ENCODE peak calls at places on chromosome 12, in seven cellular contexts. Z is cardiac muscle cell, D is prostate gland, H is K562, O is WERI-Rb-1, Y is heart left ventricle, X is stomach. R is an unnamed sample.

GRCh38 chr12:6960291-6961277 is 9.4 kb downstream of the PTPN6 start:
- DNase-seq in Z (no peak), H (no peak), X (no peak), O (no peak), D (no peak), Y (no peak), R (no peak)

GRCh38 chr12:14931791-14932560 is 6.4 kb downstream of the ERP27 start:
- DNase-seq in Y (no peak), X (no peak), H (no peak), Z (no peak), O (no peak), D (no peak), R (no peak)

GRCh38 chr12:98863167-98863566 is 218.1 kb downstream of the APAF1 start:
- DNase-seq in Y (no peak), X (no peak), O (no peak), D (no peak), Z (peak), H (no peak), R (no peak)

GRCh38 chr12:90520002-90520734 is 434.8 kb downstream of the CCER1 start:
- DNase-seq in O (no peak), Z (no peak), D (no peak), Y (no peak), X (no peak), H (no peak), R (no peak)

GRCh38 chr12:122467983-122468382 is 32.7 kb downstream of the ZCCHC8 start:
- DNase-seq in X (no peak), Z (no peak), O (no peak), Y (no peak), D (peak), H (no peak), R (no peak)

GRCh38 chr12:105331805-105332251 is 1.3 kb downstream of the C12orf75 start:
- DNase-seq in Z (no peak), D (no peak), H (no peak), O (no peak), X (peak), Y (no peak), R (no peak)

GRCh38 chr12:117832459-117833457 is 136.0 kb downstream of the KSR2 start:
- DNase-seq in D (no peak), Z (no peak), H (no peak), Y (no peak), X (no peak), O (no peak), R (no peak)

GRCh38 chr12:103877934-103878510 is 37.0 kb upstream of the NT5DC3 start:
- DNase-seq in D (peak), Y (peak), Z (peak), H (peak), X (peak), O (peak), R (no peak)

GRCh38 chr12:45217846-45218245 is 2.0 kb downstream of the ANO6 start:
- DNase-seq in X (no peak), D (no peak), O (no peak), H (no peak), Y (no peak), Z (no peak), R (no peak)

GRCh38 chr12:65123435-65124063 is 2.4 kb upstream of the WIF1 start:
- DNase-seq in Y (no peak), X (no peak), D (no peak), Z (peak), O (no peak), H (no peak), R (no peak)

GRCh38 chr12:105986779-105987686 is 151.7 kb downstream of the NUAK1 start:
- DNase-seq in H (no peak), X (no peak), Y (no peak), D (no peak), Z (no peak), O (no peak), R (no peak)

GRCh38 chr12:108449478-108449877 is 65.6 kb upstream of the FICD start:
- DNase-seq in H (no peak), D (no peak), Y (no peak), Z (no peak), O (no peak), X (no peak), R (no peak)

DNA sequence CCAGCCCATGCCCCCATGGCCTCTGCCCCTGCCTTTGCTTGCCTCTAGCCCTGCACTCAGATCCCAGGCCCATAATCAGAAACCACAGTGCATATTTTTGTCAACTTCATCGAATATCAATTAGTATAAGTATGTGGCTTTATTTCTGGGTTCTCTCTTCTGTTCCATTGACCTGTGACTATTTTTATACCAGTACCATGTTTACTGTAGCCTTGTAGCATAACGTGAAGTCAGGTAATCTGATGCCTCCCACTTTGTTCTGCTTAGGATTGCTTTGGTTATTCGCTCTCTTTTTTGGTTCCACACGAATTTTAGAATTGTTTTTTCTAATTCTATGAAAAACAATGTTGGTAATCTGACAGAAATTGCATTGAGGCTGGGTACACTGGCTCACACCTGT is 14.9 kb downstream of the EEA1 start:
- DNase-seq in X (no peak), Y (no peak), O (no peak), Z (no peak), H (no peak), D (no peak), R (no peak)
- H3K27ac ChIP-seq in X (no peak), Y (no peak), O (no peak), Z (no peak), H (no peak), D (no peak), R (no peak)

GRCh38 chr12:29451886-29452285 is 45.6 kb downstream of the OVCH1 start:
- DNase-seq in Y (no peak), O (no peak), Z (no peak), H (no peak), D (no peak), X (no peak), R (no peak)
- H3K4me3 ChIP-seq in Y (no peak), O (no peak), Z (no peak), H (no peak), D (no peak), X (no peak), R (no peak)

GRCh38 chr12:5085896-5086295 is 42.2 kb downstream of the KCNA5 start:
- DNase-seq in X (no peak), D (no peak), Y (no peak), Z (no peak), O (no peak), H (no peak), R (no peak)

GRCh38 chr12:5081016-5081415 is 37.3 kb downstream of the KCNA5 start:
- DNase-seq in H (peak), D (no peak), Y (peak), X (no peak), Z (no peak), O (peak), R (no peak)

GRCh38 chr12:5088586-5089264 is 45.0 kb downstream of the KCNA5 start:
- DNase-seq in Y (peak), Z (no peak), D (no peak), H (no peak), X (no peak), O (no peak), R (peak)

GRCh38 chr12:5087831-5088554 is 44.3 kb downstream of the KCNA5 start:
- DNase-seq in Y (no peak), Z (no peak), O (no peak), H (no peak), D (no peak), X (no peak), R (no peak)

GRCh38 chr12:5083955-5084849 is 40.5 kb downstream of the KCNA5 start:
- DNase-seq in Z (peak), Y (no peak), D (peak), H (peak), X (no peak), O (no peak), R (no peak)
- TF ChIP-seq CTCF in Z (peak), Y (peak), D (peak), H (peak), X (no peak), O (peak), R (peak)

GRCh38 chr12:85549658-85550057 is 269.6 kb downstream of the ALX1 start:
- DNase-seq in Y (no peak), X (no peak), Z (no peak), D (no peak), O (no peak), H (no peak), R (no peak)

GRCh38 chr12:85550924-85551323 is 270.9 kb downstream of the ALX1 start:
- DNase-seq in O (no peak), X (no peak), Z (no peak), H (no peak), Y (no peak), D (no peak), R (no peak)
- H3K27ac ChIP-seq in O (no peak), X (no peak), Z (no peak), H (no peak), Y (no peak), D (no peak), R (no peak)

GRCh38 chr12:8018666-8019581 is 13.6 kb upstream of the FOXJ2 start:
- DNase-seq in Y (no peak), Z (peak), D (no peak), H (peak), O (peak), X (no peak), R (no peak)
- H3K4me3 ChIP-seq in Y (peak), Z (peak), D (peak), H (peak), O (peak), X (peak), R (peak)

GRCh38 chr12:112013601-112014402 is 576 bp downstream of the ERP29 start:
- DNase-seq in Y (peak), O (peak), X (peak), Z (peak), D (peak), H (peak), R (no peak)
- TF ChIP-seq CTCF in Y (no peak), O (no peak), X (no peak), Z (no peak), D (no peak), H (no peak), R (no peak)

DNA sequence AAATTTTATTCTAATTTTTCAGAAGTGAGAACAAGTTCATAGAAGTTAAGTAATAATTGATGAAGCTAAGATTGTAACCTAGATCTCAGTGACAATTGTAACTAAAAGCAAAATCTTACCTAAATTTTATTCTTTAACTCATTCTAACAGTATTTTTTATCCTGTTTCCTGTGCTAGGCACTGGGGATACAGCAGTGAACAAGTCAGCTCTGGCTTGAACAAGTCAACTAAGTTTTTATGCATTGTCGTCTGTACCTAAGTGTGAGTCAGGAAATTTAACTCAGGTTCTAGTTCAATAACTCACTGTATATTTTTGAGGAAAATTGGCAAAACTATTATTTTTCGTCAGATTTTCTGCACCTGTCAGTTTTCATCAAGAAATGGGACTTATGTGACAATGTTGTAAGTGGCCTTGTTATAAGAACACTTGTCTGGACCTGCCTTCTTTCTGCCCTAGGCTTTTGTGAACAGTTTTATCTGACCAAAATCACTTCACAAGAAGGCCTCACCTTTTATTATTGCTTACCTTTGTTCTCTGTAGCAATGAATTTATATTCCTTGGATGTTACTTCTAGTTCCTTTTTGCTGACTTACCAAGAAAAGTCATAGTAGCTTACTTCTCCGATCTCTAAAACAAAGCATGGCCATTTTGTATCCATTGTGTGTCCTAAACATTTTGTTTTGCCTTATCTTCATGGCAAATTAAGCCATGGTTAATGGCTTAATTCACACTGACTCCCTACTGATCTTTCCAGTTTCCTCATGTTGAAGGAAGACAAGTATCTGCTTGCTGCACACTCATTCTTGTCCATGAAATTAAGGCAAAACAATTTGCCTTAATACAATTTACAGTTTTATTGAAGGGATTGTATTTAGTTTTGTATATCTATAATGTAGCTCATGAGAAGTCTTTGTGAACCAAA is 2.7 kb downstream of the TMTC3 start:
- DNase-seq in D (no peak), Z (no peak), Y (no peak), H (no peak), O (no peak), X (no peak), R (no peak)
- H3K27ac ChIP-seq in D (no peak), Z (no peak), Y (no peak), H (no peak), O (no peak), X (no peak), R (no peak)